ENCODE peak calls at places on chromosomes 2 and 18, in ten cellular contexts. A is MM.1S, D is psoas muscle, V is upper lobe of right lung, M is HFF-Myc, F is AG10803, Q is IMR-90, N is AG04450, R is neural progenitor cell, Z is NB4. X is an unnamed sample.
A peak's percentile ranks its signal among the peaks of the same experiment; 100 is the strongest.

GRCh38 chr2:224025874-224026273 is 13.2 kb downstream of the SERPINE2 start:
- DNase-seq in V (no peak), F (no peak), D (no peak), R (no peak), Q (no peak), Z (peak; percentile 95), N (no peak), A (peak; percentile 98), M (no peak), X (no peak)

GRCh38 chr2:180699657-180700361 is 280.6 kb upstream of the UBE2E3 start:
- DNase-seq in R (peak; percentile 3), F (no peak), D (no peak), M (no peak), A (no peak), Q (no peak), N (no peak), Z (no peak), V (no peak), X (no peak)

GRCh38 chr2:45330617-45331016 is 280.4 kb downstream of the SRBD1 start:
- DNase-seq in F (peak; percentile 75), V (no peak), A (no peak), Z (no peak), N (no peak), D (no peak), Q (peak; percentile 37), M (no peak), R (no peak), X (no peak)

GRCh38 chr2:43393918-43394317 is 167.5 kb upstream of the ZFP36L2 start:
- DNase-seq in Z (no peak), F (no peak), M (no peak), R (no peak), Q (no peak), D (no peak), N (no peak), A (no peak), V (no peak), X (no peak)

GRCh38 chr2:86065512-86065911 is 40.2 kb downstream of the POLR1A start:
- DNase-seq in M (peak; percentile 76), A (no peak), R (no peak), N (no peak), V (no peak), F (peak; percentile 88), Q (no peak), D (no peak), Z (no peak), X (no peak)

GRCh38 chr2:55948176-55948921 is 24.8 kb upstream of the EFEMP1 start:
- DNase-seq in A (no peak), R (no peak), Z (no peak), D (no peak), V (no peak), M (no peak), N (no peak), F (no peak), Q (peak; percentile 57), X (peak; percentile 37)

GRCh38 chr18:8773980-8774379 is 68.6 kb downstream of the MTCL1 start:
- DNase-seq in F (peak; percentile 53), R (no peak), N (no peak), Q (no peak), V (no peak), M (no peak), A (no peak), Z (no peak), D (no peak), X (no peak)

GRCh38 chr18:3692113-3692621 is 242.2 kb downstream of the TGIF1 start:
- DNase-seq in M (no peak), D (no peak), N (no peak), R (no peak), Q (no peak), A (no peak), Z (no peak), F (no peak), V (no peak), X (no peak)

GRCh38 chr2:126907671-126908070 is 9.0 kb downstream of the TEX51 start:
- DNase-seq in F (no peak), A (no peak), Q (no peak), V (peak; percentile 32), M (no peak), R (no peak), Z (no peak), N (no peak), D (no peak), X (no peak)

GRCh38 chr2:85540131-85540587 is 1.2 kb downstream of the MAT2A start:
- DNase-seq in V (no peak), R (no peak), A (no peak), D (no peak), Z (peak; percentile 57), F (peak; percentile 30), M (no peak), Q (peak; percentile 32), N (no peak), X (no peak)

GRCh38 chr2:69175795-69176715 is 163.1 kb downstream of the ANTXR1 start:
- DNase-seq in Z (no peak), V (no peak), F (no peak), A (no peak), R (no peak), Q (peak; percentile 59), M (no peak), N (no peak), D (no peak), X (no peak)

GRCh38 chr2:69180974-69181373 is 168.0 kb downstream of the ANTXR1 start:
- DNase-seq in Z (no peak), M (no peak), A (no peak), F (no peak), R (no peak), N (no peak), Q (no peak), V (no peak), D (no peak), X (no peak)

GRCh38 chr2:69177063-69177771 is 164.2 kb downstream of the ANTXR1 start:
- DNase-seq in M (peak; percentile 89), F (peak; percentile 100), R (peak; percentile 61), Z (peak; percentile 97), Q (peak; percentile 96), D (peak; percentile 76), N (peak; percentile 90), A (no peak), V (peak; percentile 69), X (peak; percentile 88)

GRCh38 chr2:69180227-69180626 is 167.2 kb downstream of the ANTXR1 start:
- DNase-seq in R (no peak), N (no peak), F (no peak), D (no peak), Q (no peak), V (no peak), M (no peak), A (no peak), Z (peak; percentile 32), X (no peak)

GRCh38 chr2:69177785-69178636 is 165.0 kb downstream of the ANTXR1 start:
- DNase-seq in F (peak; percentile 98), R (peak; percentile 96), D (peak; percentile 97), M (no peak), N (peak; percentile 82), A (no peak), V (peak; percentile 93), Z (peak; percentile 98), Q (peak; percentile 92), X (peak; percentile 80)
- H3K4me3 ChIP-seq in F (peak overlapping the region; percentile 22), R (no peak overlapping the region), D (peak overlapping the region; percentile 31), M (peak overlapping the region; percentile 0), N (peak overlapping the region; percentile 34), A (no peak overlapping the region), V (peak overlapping the region; percentile 8), Z (peak overlapping the region; percentile 41), Q (no peak overlapping the region), X (no peak overlapping the region)

DNA sequence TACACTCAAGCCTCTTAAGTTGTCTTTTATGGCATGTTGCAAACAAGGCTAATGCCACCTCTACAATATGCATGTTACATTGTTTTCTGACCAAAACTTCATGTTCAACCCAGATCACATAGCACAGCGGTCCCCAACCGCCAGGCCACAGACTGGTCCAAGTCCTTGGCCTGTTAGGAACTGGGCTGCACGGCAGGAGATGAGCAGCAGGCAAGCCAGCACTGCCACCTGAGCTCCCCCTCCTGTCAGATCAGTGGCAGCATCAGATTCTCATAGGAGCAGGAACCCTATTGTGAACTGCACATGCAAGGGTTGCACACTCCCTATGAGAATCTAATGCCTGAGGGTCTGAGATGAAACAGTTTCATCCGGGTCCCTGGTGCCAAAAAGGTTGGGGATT is 324.8 kb upstream of the CHAC2 start:
- DNase-seq in N (no peak), A (peak; percentile 25), V (no peak), F (no peak), D (no peak), Q (no peak), Z (no peak), R (peak; percentile 38), M (no peak), X (no peak)
- TF ChIP-seq CTCF in N (no peak), A (peak; percentile 33), V (no peak), F (no peak), D (no peak), Q (no peak), Z (no peak), R (peak; percentile 32), M (no peak), X (peak; percentile 3)

GRCh38 chr2:228180126-228181097 is 1.1 kb downstream of the SPHKAP start:
- DNase-seq in A (no peak), F (no peak), V (no peak), Q (no peak), Z (no peak), R (peak; percentile 49), D (peak; percentile 39), N (no peak), M (no peak), X (no peak)

GRCh38 chr2:228181098-228182019 is at the start of gene SPHKAP:
- DNase-seq in F (no peak), V (no peak), M (no peak), A (no peak), R (peak; percentile 60), D (peak; percentile 34), Q (no peak), N (no peak), Z (no peak), X (no peak)
- H3K4me3 ChIP-seq in F (peak within 1 kb of the TSS; percentile 26), V (no peak within 1 kb of the TSS), M (no peak within 1 kb of the TSS), A (no peak within 1 kb of the TSS), R (peak within 1 kb of the TSS; percentile 49), D (no peak within 1 kb of the TSS), Q (no peak within 1 kb of the TSS), N (no peak within 1 kb of the TSS), Z (no peak within 1 kb of the TSS), X (no peak within 1 kb of the TSS)

GRCh38 chr18:63514326-63514725 is 27.8 kb upstream of the SERPINB12 start:
- DNase-seq in A (no peak), N (no peak), M (no peak), D (no peak), Z (no peak), Q (no peak), R (no peak), V (no peak), F (no peak), X (no peak)

GRCh38 chr18:63515799-63516198 is 26.4 kb upstream of the SERPINB12 start:
- DNase-seq in F (no peak), Q (no peak), N (no peak), D (no peak), M (no peak), V (no peak), R (no peak), Z (no peak), A (no peak), X (no peak)

GRCh38 chr18:63515279-63515678 is 26.9 kb upstream of the SERPINB12 start:
- DNase-seq in N (no peak), A (no peak), M (no peak), D (no peak), R (peak; percentile 28), F (no peak), Q (no peak), V (no peak), Z (peak; percentile 6), X (no peak)

GRCh38 chr18:63508634-63509033 is 31.9 kb downstream of the SERPINB5 start:
- DNase-seq in A (no peak), D (no peak), R (no peak), V (no peak), M (no peak), N (no peak), Q (no peak), F (no peak), Z (no peak), X (no peak)

GRCh38 chr18:63511285-63511684 is 30.9 kb upstream of the SERPINB12 start:
- DNase-seq in V (no peak), Q (peak; percentile 63), Z (no peak), D (no peak), N (peak; percentile 6), R (peak; percentile 76), F (peak; percentile 57), A (peak; percentile 40), M (peak; percentile 26), X (peak; percentile 49)
- TF ChIP-seq CTCF in V (peak; percentile 51), Q (peak; percentile 58), Z (no peak), D (no peak), N (peak; percentile 80), R (peak; percentile 74), F (peak; percentile 86), A (peak; percentile 63), M (peak; percentile 73), X (peak; percentile 82)